ENCODE peak calls at places on chromosomes 12 and 14, in ten cellular contexts. One of them, this sample, is unnamed.

GRCh38 chr12:103839893-103840292 is 1.1 kb downstream of the NT5DC3 start:
- DNase-seq in HT1080: no peak
- DNase-seq in NCI-H524: no peak
- DNase-seq in putamen: no peak
- DNase-seq in endothelial cell: no peak
- DNase-seq in occipital lobe: no peak
- DNase-seq in NCI-H2081: no peak
- DNase-seq in activated CD8-positive, alpha-beta memory T cell treated with anti-CD3 and anti-CD28 coated beads for 1 hour: no peak
- DNase-seq in kidney epithelial cell: no peak
- DNase-seq in choroid plexus epithelial cell: no peak
- DNase-seq in this sample: no peak

GRCh38 chr14:89720741-89721315 is 233.7 kb downstream of the EFCAB11 start:
- DNase-seq in HT1080: no peak
- DNase-seq in NCI-H524: no peak
- DNase-seq in kidney epithelial cell: no peak
- DNase-seq in NCI-H2081: no peak
- DNase-seq in putamen: peak
- DNase-seq in occipital lobe: no peak
- DNase-seq in choroid plexus epithelial cell: no peak
- DNase-seq in endothelial cell: no peak
- DNase-seq in activated CD8-positive, alpha-beta memory T cell treated with anti-CD3 and anti-CD28 coated beads for 1 hour: peak
- DNase-seq in this sample: no peak

GRCh38 chr12:19482551-19483109 is 43.3 kb downstream of the AEBP2 start:
- DNase-seq in endothelial cell: no peak
- DNase-seq in NCI-H524: no peak
- DNase-seq in HT1080: no peak
- DNase-seq in occipital lobe: no peak
- DNase-seq in kidney epithelial cell: no peak
- DNase-seq in putamen: no peak
- DNase-seq in NCI-H2081: no peak
- DNase-seq in activated CD8-positive, alpha-beta memory T cell treated with anti-CD3 and anti-CD28 coated beads for 1 hour: peak
- DNase-seq in choroid plexus epithelial cell: peak
- DNase-seq in this sample: peak

GRCh38 chr12:132710062-132710421 is 600 bp upstream of the PGAM5 start:
- DNase-seq in NCI-H524: no peak
- DNase-seq in endothelial cell: peak
- DNase-seq in activated CD8-positive, alpha-beta memory T cell treated with anti-CD3 and anti-CD28 coated beads for 1 hour: no peak
- DNase-seq in kidney epithelial cell: no peak
- DNase-seq in choroid plexus epithelial cell: no peak
- DNase-seq in occipital lobe: no peak
- DNase-seq in putamen: no peak
- DNase-seq in HT1080: no peak
- DNase-seq in NCI-H2081: no peak
- DNase-seq in this sample: no peak

GRCh38 chr14:74965770-74966153 is 10.4 kb upstream of the PGF start:
- DNase-seq in NCI-H2081: no peak
- DNase-seq in putamen: no peak
- DNase-seq in HT1080: peak
- DNase-seq in occipital lobe: no peak
- DNase-seq in choroid plexus epithelial cell: no peak
- DNase-seq in kidney epithelial cell: no peak
- DNase-seq in activated CD8-positive, alpha-beta memory T cell treated with anti-CD3 and anti-CD28 coated beads for 1 hour: no peak
- DNase-seq in endothelial cell: no peak
- DNase-seq in NCI-H524: no peak
- DNase-seq in this sample: peak

GRCh38 chr12:54306925-54307731 is 6.3 kb upstream of the NFE2 start:
- DNase-seq in NCI-H2081: no peak
- DNase-seq in HT1080: peak
- DNase-seq in endothelial cell: no peak
- DNase-seq in putamen: no peak
- DNase-seq in choroid plexus epithelial cell: peak
- DNase-seq in NCI-H524: no peak
- DNase-seq in occipital lobe: no peak
- DNase-seq in kidney epithelial cell: peak
- DNase-seq in activated CD8-positive, alpha-beta memory T cell treated with anti-CD3 and anti-CD28 coated beads for 1 hour: no peak
- DNase-seq in this sample: peak

GRCh38 chr12:52050771-52051541 is at the start of gene NR4A1:
- DNase-seq in choroid plexus epithelial cell: peak
- DNase-seq in endothelial cell: peak
- DNase-seq in kidney epithelial cell: no peak
- DNase-seq in putamen: peak
- DNase-seq in NCI-H524: peak
- DNase-seq in HT1080: peak
- DNase-seq in NCI-H2081: peak
- DNase-seq in activated CD8-positive, alpha-beta memory T cell treated with anti-CD3 and anti-CD28 coated beads for 1 hour: peak
- DNase-seq in occipital lobe: peak
- DNase-seq in this sample: peak

GRCh38 chr12:125455556-125455955 is 390.3 kb downstream of the AACS start:
- DNase-seq in occipital lobe: no peak
- DNase-seq in choroid plexus epithelial cell: no peak
- DNase-seq in NCI-H524: no peak
- DNase-seq in kidney epithelial cell: no peak
- DNase-seq in NCI-H2081: no peak
- DNase-seq in putamen: peak
- DNase-seq in HT1080: no peak
- DNase-seq in endothelial cell: no peak
- DNase-seq in activated CD8-positive, alpha-beta memory T cell treated with anti-CD3 and anti-CD28 coated beads for 1 hour: no peak
- DNase-seq in this sample: peak

GRCh38 chr12:121443911-121444841 is 44.3 kb downstream of the RNF34 start:
- DNase-seq in endothelial cell: no peak
- DNase-seq in activated CD8-positive, alpha-beta memory T cell treated with anti-CD3 and anti-CD28 coated beads for 1 hour: no peak
- DNase-seq in choroid plexus epithelial cell: no peak
- DNase-seq in NCI-H2081: no peak
- DNase-seq in NCI-H524: no peak
- DNase-seq in kidney epithelial cell: no peak
- DNase-seq in putamen: peak
- DNase-seq in HT1080: no peak
- DNase-seq in occipital lobe: no peak
- DNase-seq in this sample: no peak

GRCh38 chr12:22188431-22188830 is 142.4 kb downstream of the CMAS start:
- DNase-seq in NCI-H2081: no peak
- DNase-seq in occipital lobe: no peak
- DNase-seq in NCI-H524: no peak
- DNase-seq in HT1080: no peak
- DNase-seq in endothelial cell: no peak
- DNase-seq in choroid plexus epithelial cell: no peak
- DNase-seq in activated CD8-positive, alpha-beta memory T cell treated with anti-CD3 and anti-CD28 coated beads for 1 hour: no peak
- DNase-seq in putamen: no peak
- DNase-seq in kidney epithelial cell: no peak
- DNase-seq in this sample: no peak

GRCh38 chr12:109377139-109377685 is 29.5 kb downstream of the MYO1H start:
- DNase-seq in choroid plexus epithelial cell: no peak
- DNase-seq in occipital lobe: no peak
- DNase-seq in NCI-H524: no peak
- DNase-seq in kidney epithelial cell: no peak
- DNase-seq in endothelial cell: no peak
- DNase-seq in NCI-H2081: no peak
- DNase-seq in activated CD8-positive, alpha-beta memory T cell treated with anti-CD3 and anti-CD28 coated beads for 1 hour: no peak
- DNase-seq in HT1080: no peak
- DNase-seq in putamen: no peak
- DNase-seq in this sample: peak

GRCh38 chr12:58580095-58580494 is 340.2 kb downstream of the LRIG3 start:
- DNase-seq in activated CD8-positive, alpha-beta memory T cell treated with anti-CD3 and anti-CD28 coated beads for 1 hour: no peak
- DNase-seq in NCI-H524: no peak
- DNase-seq in kidney epithelial cell: no peak
- DNase-seq in occipital lobe: no peak
- DNase-seq in NCI-H2081: no peak
- DNase-seq in endothelial cell: no peak
- DNase-seq in putamen: no peak
- DNase-seq in choroid plexus epithelial cell: no peak
- DNase-seq in HT1080: no peak
- DNase-seq in this sample: no peak

GRCh38 chr14:99534863-99535262 is 53.7 kb downstream of the CCNK start:
- DNase-seq in kidney epithelial cell: peak
- DNase-seq in HT1080: peak
- DNase-seq in NCI-H2081: no peak
- DNase-seq in putamen: no peak
- DNase-seq in NCI-H524: no peak
- DNase-seq in endothelial cell: no peak
- DNase-seq in occipital lobe: peak
- DNase-seq in activated CD8-positive, alpha-beta memory T cell treated with anti-CD3 and anti-CD28 coated beads for 1 hour: no peak
- DNase-seq in choroid plexus epithelial cell: no peak
- DNase-seq in this sample: no peak

GRCh38 chr12:49645151-49646039 is 22.0 kb downstream of the PRPF40B start:
- DNase-seq in kidney epithelial cell: no peak
- DNase-seq in occipital lobe: no peak
- DNase-seq in NCI-H2081: no peak
- DNase-seq in choroid plexus epithelial cell: no peak
- DNase-seq in endothelial cell: no peak
- DNase-seq in HT1080: no peak
- DNase-seq in NCI-H524: no peak
- DNase-seq in putamen: no peak
- DNase-seq in activated CD8-positive, alpha-beta memory T cell treated with anti-CD3 and anti-CD28 coated beads for 1 hour: no peak
- DNase-seq in this sample: no peak

GRCh38 chr12:13772264-13772663 is 209.1 kb downstream of the GRIN2B start:
- DNase-seq in choroid plexus epithelial cell: no peak
- DNase-seq in activated CD8-positive, alpha-beta memory T cell treated with anti-CD3 and anti-CD28 coated beads for 1 hour: no peak
- DNase-seq in occipital lobe: no peak
- DNase-seq in putamen: peak
- DNase-seq in kidney epithelial cell: no peak
- DNase-seq in HT1080: no peak
- DNase-seq in endothelial cell: no peak
- DNase-seq in NCI-H2081: no peak
- DNase-seq in NCI-H524: no peak
- DNase-seq in this sample: no peak

GRCh38 chr12:55935742-55936151 is 4.8 kb downstream of the DGKA start:
- DNase-seq in occipital lobe: no peak
- DNase-seq in choroid plexus epithelial cell: peak
- DNase-seq in endothelial cell: no peak
- DNase-seq in NCI-H524: no peak
- DNase-seq in putamen: no peak
- DNase-seq in NCI-H2081: no peak
- DNase-seq in kidney epithelial cell: no peak
- DNase-seq in activated CD8-positive, alpha-beta memory T cell treated with anti-CD3 and anti-CD28 coated beads for 1 hour: no peak
- DNase-seq in HT1080: no peak
- DNase-seq in this sample: no peak

This sample was measured in MCF 10A.